ENCODE peak calls at places on chromosomes 6 and 20, in ten cellular contexts. V, W, A, L, M, O, Q, B, S and H are unnamed samples.
A peak's percentile ranks its signal among the peaks of the same experiment; 100 is the strongest.

GRCh38 chr20:1979116-1979778 is 14.6 kb downstream of the PDYN start:
- DNase-seq in O (no peak), B (peak; percentile 8), M (no peak), W (no peak), L (no peak), A (no peak), V (no peak), S (no peak), Q (no peak), H (no peak)

GRCh38 chr6:30842754-30843610 is 41.3 kb upstream of the DDR1 start:
- DNase-seq in V (no peak), A (no peak), S (no peak), O (no peak), M (no peak), Q (no peak), L (no peak), W (no peak), B (no peak), H (peak; percentile 63)

GRCh38 chr6:43468748-43469681 is 8.4 kb upstream of the TJAP1 start:
- DNase-seq in Q (no peak), M (no peak), S (peak; percentile 42), W (no peak), L (no peak), A (no peak), B (no peak), O (no peak), V (no peak), H (no peak)

GRCh38 chr6:35192301-35192860 is 21.4 kb upstream of the SCUBE3 start:
- DNase-seq in Q (no peak), B (no peak), O (no peak), W (no peak), V (no peak), A (no peak), S (no peak), L (no peak), M (no peak), H (no peak)

GRCh38 chr6:87658516-87658915 is 43.5 kb downstream of the AKIRIN2 start:
- DNase-seq in M (no peak), B (no peak), L (no peak), Q (no peak), W (no peak), O (no peak), S (no peak), V (no peak), A (no peak), H (no peak)

GRCh38 chr6:14517536-14518105 is 400.0 kb downstream of the CD83 start:
- DNase-seq in A (no peak), O (no peak), Q (no peak), W (no peak), B (no peak), M (no peak), V (peak; percentile 23), L (no peak), S (no peak), H (no peak)

GRCh38 chr20:36181934-36182603 is 27.5 kb downstream of the EPB41L1 start:
- DNase-seq in W (no peak), B (no peak), Q (peak; percentile 64), V (no peak), L (no peak), S (no peak), O (no peak), A (peak; percentile 87), M (peak; percentile 54), H (no peak)

GRCh38 chr20:19786311-19786710 is 28.3 kb downstream of the RIN2 start:
- DNase-seq in W (no peak), M (peak; percentile 52), A (peak; percentile 92), Q (no peak), B (no peak), S (peak; percentile 59), V (no peak), L (no peak), O (no peak), H (peak; percentile 75)

GRCh38 chr6:68333444-68333843 is 301.6 kb upstream of the ADGRB3 start:
- DNase-seq in S (no peak), M (no peak), B (no peak), O (no peak), Q (no peak), A (no peak), V (no peak), L (no peak), W (no peak), H (no peak)

GRCh38 chr6:837380-837779 is 144.4 kb upstream of the EXOC2 start:
- DNase-seq in M (no peak), B (no peak), Q (no peak), V (no peak), W (no peak), O (no peak), S (no peak), A (no peak), L (no peak), H (no peak)

GRCh38 chr20:6868864-6869263 is 101.4 kb downstream of the BMP2 start:
- DNase-seq in S (no peak), W (no peak), O (no peak), M (no peak), V (no peak), L (no peak), B (no peak), A (no peak), Q (no peak), H (no peak)

GRCh38 chr6:87968435-87969278 is 79.0 kb upstream of the SPACA1 start:
- DNase-seq in M (no peak), V (no peak), L (no peak), S (no peak), B (no peak), Q (no peak), O (no peak), A (no peak), W (no peak), H (no peak)

GRCh38 chr20:61170921-61171320 is 81.1 kb upstream of the CDH4 start:
- DNase-seq in S (no peak), Q (no peak), M (no peak), V (no peak), B (peak; percentile 65), W (no peak), A (no peak), L (no peak), O (no peak), H (no peak)

GRCh38 chr6:98657764-98658163 is 176.6 kb upstream of the POU3F2 start:
- DNase-seq in L (peak; percentile 2), S (no peak), B (no peak), V (no peak), Q (no peak), M (peak; percentile 28), O (no peak), A (peak; percentile 38), W (no peak), H (peak; percentile 28)

GRCh38 chr6:35181313-35181932 is 32.3 kb upstream of the SCUBE3 start:
- DNase-seq in S (no peak), B (no peak), Q (no peak), M (peak; percentile 8), L (no peak), W (no peak), V (no peak), O (peak; percentile 44), A (peak; percentile 64), H (peak; percentile 38)

GRCh38 chr6:13331516-13332348 is 3.4 kb upstream of the TBC1D7 start:
- DNase-seq in S (no peak), A (peak; percentile 29), W (no peak), V (no peak), O (no peak), L (no peak), Q (no peak), M (peak; percentile 35), B (no peak), H (no peak)

GRCh38 chr20:8624616-8625015 is 444.3 kb upstream of the PLCB4 start:
- DNase-seq in V (no peak), O (no peak), A (no peak), S (no peak), W (no peak), B (no peak), M (no peak), L (no peak), Q (no peak), H (no peak)

GRCh38 chr6:170066679-170067078 is 224.2 kb downstream of the DLL1 start:
- DNase-seq in M (no peak), S (no peak), Q (no peak), V (peak; percentile 2), L (no peak), B (peak; percentile 67), W (no peak), O (no peak), A (no peak), H (no peak)

GRCh38 chr6:80610821-80611220 is 504.4 kb downstream of the BCKDHB start:
- DNase-seq in M (peak; percentile 54), W (no peak), O (peak; percentile 1), Q (no peak), V (no peak), A (peak; percentile 57), B (no peak), S (no peak), L (no peak), H (no peak)

GRCh38 chr6:75604294-75604693 is 2.6 kb downstream of the SENP6 start:
- DNase-seq in L (no peak), W (no peak), A (no peak), S (no peak), O (no peak), Q (no peak), M (no peak), V (no peak), B (no peak), H (no peak)